ENCODE peak calls at places on chromosome 16, in four cellular contexts. A is transverse colon, P is skeletal muscle cell, E is AG10803. W is an unnamed sample.

GRCh38 chr16:12450381-12450780 is 353.3 kb downstream of the CPPED1 start:
- DNase-seq in A (no peak), E (no peak), P (no peak), W (no peak)

GRCh38 chr16:9092282-9092962 is 978 bp downstream of the HAPSTR1 start:
- DNase-seq in E (no peak), A (peak; percentile 49), P (no peak), W (peak; percentile 68)

GRCh38 chr16:82108101-82108500 is 61.9 kb downstream of the MPHOSPH6 start:
- DNase-seq in P (no peak), A (no peak), E (no peak), W (no peak)

GRCh38 chr16:29641561-29641960 is 21.5 kb upstream of the SPN start:
- DNase-seq in P (no peak), E (no peak), A (no peak), W (no peak)

GRCh38 chr16:84138824-84139627 is 6.0 kb downstream of the HSDL1 start:
- DNase-seq in E (peak; percentile 49), P (no peak), A (no peak), W (peak; percentile 72)

GRCh38 chr16:6946802-6947201 is 385.8 kb upstream of the RBFOX1 start:
- DNase-seq in A (no peak), P (no peak), E (no peak), W (no peak)

GRCh38 chr16:48057085-48057484 is 98.7 kb downstream of the ABCC12 start:
- DNase-seq in E (no peak), A (no peak), P (no peak), W (no peak)

GRCh38 chr16:87790278-87791023 is 24.7 kb upstream of the KLHDC4 start:
- DNase-seq in E (peak; percentile 31), A (peak; percentile 23), P (no peak), W (no peak)

GRCh38 chr16:1776991-1777374 is 4.0 kb upstream of the MRPS34 start:
- DNase-seq in A (no peak), E (no peak), P (no peak), W (no peak)

GRCh38 chr16:57614546-57615343 is 13.7 kb upstream of the ADGRG1 start:
- DNase-seq in E (no peak), P (no peak), A (no peak), W (peak; percentile 53)

GRCh38 chr16:85989863-85990643 is 91.1 kb downstream of the IRF8 start:
- DNase-seq in P (no peak), A (no peak), E (no peak), W (no peak)

GRCh38 chr16:30076276-30076791 is 540 bp downstream of the PPP4C start:
- DNase-seq in P (no peak), A (peak; percentile 22), E (no peak), W (no peak)

GRCh38 chr16:81790772-81791171 is 11.7 kb downstream of the PLCG2 start:
- DNase-seq in P (no peak), E (no peak), A (no peak), W (no peak)

GRCh38 chr16:67657751-67658518 is 2.1 kb downstream of the ACD start:
- DNase-seq in E (no peak), A (no peak), P (no peak), W (no peak)

GRCh38 chr16:80158766-80159165 is 382.0 kb upstream of the DYNLRB2 start:
- DNase-seq in P (peak; percentile 75), E (peak; percentile 74), A (no peak), W (no peak)

GRCh38 chr16:177981-178676 is 1.6 kb downstream of the HBA1 start:
- DNase-seq in P (no peak), E (no peak), A (no peak), W (no peak)

GRCh38 chr16:4038448-4038847 is 77.8 kb downstream of the ADCY9 start:
- DNase-seq in E (no peak), P (no peak), A (no peak), W (no peak)

GRCh38 chr16:80718480-80719220 is 85.7 kb downstream of the CDYL2 start:
- DNase-seq in P (peak; percentile 64), E (peak; percentile 38), A (no peak), W (peak; percentile 33)

GRCh38 chr16:67181346-67181745 is 2.4 kb downstream of the MATCAP1 start:
- DNase-seq in E (peak; percentile 86), A (peak; percentile 41), P (peak; percentile 81), W (no peak)

GRCh38 chr16:88276591-88276990 is 106.2 kb upstream of the ZNF469 start:
- DNase-seq in A (no peak), P (no peak), E (no peak), W (no peak)

GRCh38 chr16:15509051-15509592 is 74.7 kb downstream of the BMERB1 start:
- DNase-seq in A (no peak), E (no peak), P (no peak), W (peak; percentile 53)

GRCh38 chr16:46607529-46607928 is 13.7 kb downstream of the SHCBP1 start:
- DNase-seq in P (peak; percentile 24), A (no peak), E (peak; percentile 73), W (no peak)

GRCh38 chr16:77434022-77434364 is 841 bp downstream of the ADAMTS18 start:
- DNase-seq in A (no peak), E (no peak), P (no peak), W (no peak)

GRCh38 chr16:23337836-23338550 is 35.9 kb downstream of the SCNN1B start:
- DNase-seq in P (no peak), A (no peak), E (no peak), W (no peak)

GRCh38 chr16:31568577-31569359 is 41.1 kb downstream of the AHSP start:
- DNase-seq in E (peak; percentile 2), P (no peak), A (peak; percentile 15), W (no peak)

GRCh38 chr16:50400312-50400966 is 31.7 kb upstream of the BRD7 start:
- DNase-seq in P (no peak), E (no peak), A (no peak), W (no peak)

GRCh38 chr16:67236551-67237395 is 9.8 kb downstream of the TMEM208 start:
- DNase-seq in E (peak; percentile 33), A (peak; percentile 41), P (no peak), W (peak; percentile 87)

GRCh38 chr16:85296859-85297698 is 184.8 kb upstream of the CIBAR2 start:
- DNase-seq in P (no peak), E (peak; percentile 29), A (peak; percentile 58), W (peak; percentile 66)

GRCh38 chr16:27826893-27827289 is 236.6 kb downstream of the GSG1L start:
- DNase-seq in P (no peak), E (no peak), A (no peak), W (no peak)

GRCh38 chr16:15396948-15397594 is 1.5 kb downstream of the MPV17L start:
- DNase-seq in P (no peak), A (no peak), E (no peak), W (no peak)

GRCh38 chr16:69411064-69411985 is 13.1 kb upstream of the CYB5B start:
- DNase-seq in E (no peak), P (no peak), A (no peak), W (no peak)

GRCh38 chr16:4371481-4372314 is at the start of gene VASN:
- DNase-seq in E (peak; percentile 74), A (peak; percentile 77), P (no peak), W (peak; percentile 65)

GRCh38 chr16:9801651-9802050 is 380.6 kb downstream of the GRIN2A start:
- DNase-seq in A (no peak), E (no peak), P (no peak), W (no peak)

GRCh38 chr16:18943414-18943813 is 17.2 kb upstream of the SMG1 start:
- DNase-seq in E (no peak), A (no peak), P (no peak), W (no peak)

GRCh38 chr16:71927383-71927782 is 32.1 kb downstream of the IST1 start:
- DNase-seq in A (peak; percentile 81), P (peak; percentile 62), E (peak; percentile 94), W (no peak)

GRCh38 chr16:82699711-82700495 is 73.1 kb downstream of the CDH13 start:
- DNase-seq in E (peak; percentile 92), A (no peak), P (peak; percentile 66), W (no peak)

GRCh38 chr16:50547340-50547865 is 793 bp upstream of the NKD1 start:
- DNase-seq in P (no peak), A (peak; percentile 56), E (no peak), W (peak; percentile 79)